ENCODE peak calls at places on chromosomes 6 and 20, in seven cellular contexts. I is fibroblast of pulmonary artery, Q is HCT116, B is choroid plexus epithelial cell, T is epithelial cell of esophagus, L is dorsolateral prefrontal cortex, J is endothelial cell. E is an unnamed sample.
A peak's percentile ranks its signal among the peaks of the same experiment; 100 is the strongest.

GRCh38 chr20:62558779-62559178 is 83.0 kb upstream of the GATA5 start:
- DNase-seq in I (no peak), Q (no peak), B (no peak), T (no peak), L (no peak), J (no peak), E (no peak)

GRCh38 chr20:54560357-54560756 is 85.0 kb downstream of the DOK5 start:
- DNase-seq in I (peak; percentile 33), Q (no peak), B (no peak), T (no peak), L (no peak), J (no peak), E (no peak)

GRCh38 chr6:166624275-166624674 is 2.8 kb downstream of the RPS6KA2 start:
- DNase-seq in I (peak; percentile 95), Q (no peak), B (peak; percentile 98), T (peak; percentile 69), L (no peak), J (no peak), E (no peak)

GRCh38 chr20:47018381-47018780 is 123.7 kb downstream of the EYA2 start:
- DNase-seq in I (no peak), Q (no peak), B (no peak), T (no peak), L (no peak), J (no peak), E (no peak)

GRCh38 chr6:56573142-56573541 is 69.5 kb downstream of the DST start:
- DNase-seq in I (no peak), Q (no peak), B (no peak), T (no peak), L (no peak), J (no peak), E (no peak)

GRCh38 chr6:40326689-40327404 is 260.3 kb downstream of the LRFN2 start:
- DNase-seq in I (no peak), Q (no peak), B (no peak), T (no peak), L (no peak), J (no peak), E (no peak)

GRCh38 chr6:16061833-16062232 is 67.1 kb upstream of the MYLIP start:
- DNase-seq in I (no peak), Q (no peak), B (no peak), T (no peak), L (no peak), J (no peak), E (no peak)

GRCh38 chr20:41482647-41483552 is 116.3 kb upstream of the EMILIN3 start:
- DNase-seq in I (peak; percentile 76), Q (no peak), B (peak; percentile 86), T (peak; percentile 6), L (no peak), J (no peak), E (no peak)

GRCh38 chr6:121247386-121247785 is 86.9 kb downstream of the TBC1D32 start:
- DNase-seq in I (peak; percentile 24), Q (no peak), B (peak; percentile 87), T (no peak), L (no peak), J (no peak), E (no peak)
- TF ChIP-seq CTCF in I (no peak), Q (no peak), B (no peak), T (no peak), L (no peak), J (no peak), E (no peak)

DNA sequence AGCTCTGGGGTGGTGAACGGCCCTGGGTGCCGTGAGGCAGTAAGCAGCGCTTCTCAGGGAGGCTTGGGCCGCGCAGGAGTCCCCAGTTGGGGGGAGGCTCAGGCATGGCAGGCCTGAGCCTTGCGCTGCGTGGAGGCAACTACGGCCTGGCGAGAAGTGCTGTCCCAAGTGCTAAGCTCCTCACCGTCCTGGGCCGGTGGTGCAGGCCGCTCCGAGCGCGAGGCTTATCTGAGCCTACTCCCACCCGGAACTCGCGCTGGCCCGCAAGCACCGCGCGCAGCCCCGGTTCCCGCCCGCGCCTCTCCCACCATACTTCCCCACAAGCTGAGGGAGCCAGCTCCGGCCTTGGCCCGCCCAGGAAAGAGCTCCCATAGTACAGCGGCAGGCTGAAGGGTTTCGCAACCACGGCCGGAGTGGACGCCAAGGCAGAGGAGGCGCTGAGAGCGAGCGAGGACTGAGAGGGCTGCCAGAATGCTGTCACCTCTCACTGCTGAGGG is 1.8 kb upstream of the WRNIP1 start:
- DNase-seq in I (no peak), Q (no peak), B (no peak), T (no peak), L (no peak), J (no peak), E (no peak)
- TF ChIP-seq CTCF in I (no peak), Q (no peak), B (no peak), T (no peak), L (no peak), J (no peak), E (no peak)

GRCh38 chr6:159633196-159633595 is 59.8 kb downstream of the SOD2 start:
- DNase-seq in I (peak; percentile 18), Q (peak; percentile 37), B (peak; percentile 49), T (peak; percentile 25), L (no peak), J (peak; percentile 9), E (peak; percentile 53)
- TF ChIP-seq CTCF in I (peak; percentile 51), Q (peak; percentile 82), B (peak; percentile 70), T (peak; percentile 39), L (peak; percentile 10), J (no peak), E (peak; percentile 40)

GRCh38 chr6:149961728-149962425 is 1.9 kb upstream of the ULBP1 start:
- DNase-seq in I (peak; percentile 21), Q (peak; percentile 36), B (no peak), T (peak; percentile 30), L (no peak), J (peak; percentile 68), E (no peak)
- TF ChIP-seq CTCF in I (peak; percentile 21), Q (peak; percentile 49), B (no peak), T (no peak), L (no peak), J (no peak), E (peak; percentile 7)

DNA sequence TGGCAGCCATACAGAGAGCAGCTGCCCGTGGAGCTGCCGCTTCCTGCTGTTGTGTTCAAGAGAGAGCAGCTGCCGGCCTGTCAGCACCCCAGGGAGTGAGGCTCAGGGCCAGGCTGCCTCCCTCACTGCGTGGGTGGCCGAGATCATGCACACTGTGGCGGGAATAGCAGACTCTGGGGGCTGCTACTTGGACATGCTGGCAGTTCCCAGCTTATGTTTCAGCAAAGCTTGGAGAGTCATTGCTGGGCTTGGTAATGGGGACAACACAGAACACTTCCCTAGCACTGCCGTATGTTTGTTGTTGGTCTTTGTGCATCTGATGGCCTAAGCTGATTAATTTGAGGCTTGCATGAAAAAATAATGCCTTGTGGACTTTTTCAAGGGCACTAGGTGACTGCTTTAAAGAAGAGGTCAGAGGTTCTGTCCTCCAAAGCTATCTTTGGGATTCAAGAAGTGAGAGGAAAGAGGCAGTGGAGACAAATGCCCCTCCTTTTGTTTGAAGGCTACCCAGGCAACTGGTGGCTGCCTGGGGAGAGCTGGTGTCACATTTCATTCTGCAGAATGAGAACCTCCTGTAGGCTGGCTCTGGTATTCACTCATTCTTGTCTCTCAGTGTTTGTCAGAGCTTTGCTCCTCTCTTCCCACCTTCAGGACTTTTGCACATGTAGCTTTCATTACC is 18.8 kb downstream of the MRAP2 start:
- DNase-seq in I (peak; percentile 70), Q (no peak), B (peak; percentile 88), T (peak; percentile 24), L (peak; percentile 78), J (peak; percentile 28), E (peak; percentile 26)
- TF ChIP-seq CTCF in I (no peak), Q (no peak), B (peak; percentile 36), T (no peak), L (no peak), J (no peak), E (no peak)

GRCh38 chr6:52362443-52363221 is 681 bp downstream of the PAQR8 start:
- DNase-seq in I (no peak), Q (no peak), B (no peak), T (no peak), L (peak; percentile 72), J (peak; percentile 22), E (peak; percentile 38)
- TF ChIP-seq CTCF in I (no peak), Q (no peak), B (peak; percentile 29), T (no peak), L (no peak), J (no peak), E (peak; percentile 21)

GRCh38 chr6:97053643-97054411 is 129.3 kb downstream of the KLHL32 start:
- DNase-seq in I (peak; percentile 51), Q (peak; percentile 21), B (peak; percentile 62), T (peak; percentile 28), L (no peak), J (no peak), E (peak; percentile 9)
- TF ChIP-seq CTCF in I (peak; percentile 56), Q (peak; percentile 34), B (peak; percentile 63), T (peak; percentile 37), L (peak; percentile 82), J (peak; percentile 79), E (peak; percentile 49)

DNA sequence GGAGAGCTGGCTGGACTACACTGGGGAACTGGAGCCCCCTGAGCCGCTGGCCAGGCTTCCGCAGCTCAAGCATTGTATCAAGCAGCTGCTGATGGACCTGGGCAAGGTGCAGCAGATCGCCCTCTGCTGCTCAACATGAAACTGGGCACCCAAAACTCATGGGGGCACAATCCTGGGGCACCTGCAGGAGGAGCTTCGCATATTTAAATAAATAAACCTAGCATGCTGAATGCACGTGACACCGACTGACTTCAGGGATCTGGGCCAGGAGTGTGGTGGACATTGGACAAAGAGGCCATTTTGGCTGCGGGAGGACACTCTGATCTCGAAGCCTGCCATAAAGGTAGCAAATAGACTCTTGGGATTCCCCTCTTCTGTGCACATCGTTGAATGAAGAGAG is 6.8 kb downstream of the SCAND1 start:
- DNase-seq in I (peak; percentile 28), Q (peak; percentile 42), B (peak; percentile 50), T (peak; percentile 35), L (no peak), J (peak; percentile 28), E (no peak)
- TF ChIP-seq CTCF in I (peak; percentile 39), Q (peak; percentile 77), B (peak; percentile 62), T (peak; percentile 39), L (no peak), J (peak; percentile 24), E (no peak)

DNA sequence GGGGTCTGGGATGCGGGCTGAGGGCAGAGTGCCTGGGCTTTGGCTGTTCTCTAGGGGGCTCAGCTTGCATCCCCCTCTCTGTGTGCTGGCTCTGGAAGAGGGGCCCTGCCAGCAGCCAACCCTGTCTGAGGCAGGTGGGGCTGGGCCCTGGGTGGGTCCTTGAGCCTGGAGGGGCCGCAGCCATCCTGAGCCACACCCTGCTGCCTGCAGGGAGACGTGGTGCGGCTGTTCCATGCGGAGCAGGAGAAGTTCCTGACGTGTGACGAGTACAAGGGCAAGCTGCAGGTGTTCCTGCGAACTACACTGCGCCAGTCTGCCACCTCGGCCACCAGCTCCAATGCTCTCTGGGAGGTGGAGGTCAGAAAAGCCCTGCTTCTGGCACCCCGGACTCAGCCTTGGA is 41.2 kb downstream of the ITPR3 start:
- DNase-seq in I (no peak), Q (no peak), B (no peak), T (no peak), L (no peak), J (no peak), E (no peak)
- TF ChIP-seq CTCF in I (no peak), Q (no peak), B (no peak), T (no peak), L (no peak), J (no peak), E (no peak)